ENCODE peak calls at places on chromosomes 3 and 15, in four cellular contexts. M, R, O and S are unnamed samples.

GRCh38 chr15:26738996-26739395 is 33.9 kb downstream of the GABRB3 start:
- DNase-seq in M (no peak), R (no peak), O (no peak), S (no peak)

GRCh38 chr3:82130056-82130455 is 368.6 kb upstream of the GBE1 start:
- DNase-seq in M (no peak), R (no peak), O (peak; percentile 1), S (no peak)

GRCh38 chr3:42804831-42805821 is 836 bp upstream of the HIGD1A start:
- DNase-seq in M (peak; percentile 82), R (peak; percentile 21), O (peak; percentile 67), S (peak; percentile 67)

GRCh38 chr3:49412632-49413337 is 562 bp downstream of the TCTA start:
- DNase-seq in M (no peak), R (no peak), O (no peak), S (no peak)

GRCh38 chr3:161560006-161560637 is 63.5 kb downstream of the OTOL1 start:
- DNase-seq in M (peak; percentile 28), R (peak; percentile 34), O (peak; percentile 15), S (peak; percentile 89)

GRCh38 chr15:80885180-80885579 is 104.4 kb downstream of the MESD start:
- DNase-seq in M (no peak), R (no peak), O (no peak), S (no peak)

GRCh38 chr15:33135355-33135781 is 59.1 kb downstream of the FMN1 start:
- DNase-seq in M (no peak), R (no peak), O (no peak), S (no peak)

GRCh38 chr3:125079675-125080045 is 23.9 kb upstream of the HEG1 start:
- DNase-seq in M (peak; percentile 38), R (no peak), O (no peak), S (no peak)

GRCh38 chr3:354433-354832 is 157.9 kb downstream of the CHL1 start:
- DNase-seq in M (peak; percentile 56), R (peak; percentile 35), O (peak; percentile 61), S (peak; percentile 73)

GRCh38 chr15:87207251-87207650 is 1049.3 kb downstream of the NTRK3 start:
- DNase-seq in M (no peak), R (no peak), O (no peak), S (no peak)

GRCh38 chr3:37811625-37812356 is 49.9 kb upstream of the CTDSPL start:
- DNase-seq in M (no peak), R (no peak), O (no peak), S (no peak)

GRCh38 chr3:70506775-70507174 is 194.3 kb upstream of the MDFIC2 start:
- DNase-seq in M (no peak), R (no peak), O (no peak), S (no peak)

GRCh38 chr3:171788546-171789351 is 21.5 kb downstream of the PLD1 start:
- DNase-seq in M (peak; percentile 63), R (no peak), O (peak; percentile 46), S (no peak)

GRCh38 chr3:37892917-37893595 is 31.4 kb downstream of the CTDSPL start:
- DNase-seq in M (peak; percentile 85), R (peak; percentile 8), O (no peak), S (no peak)

GRCh38 chr3:194136519-194137313 is 768 bp downstream of the HES1 start:
- DNase-seq in M (peak; percentile 14), R (peak; percentile 56), O (peak; percentile 63), S (peak; percentile 74)

DNA sequence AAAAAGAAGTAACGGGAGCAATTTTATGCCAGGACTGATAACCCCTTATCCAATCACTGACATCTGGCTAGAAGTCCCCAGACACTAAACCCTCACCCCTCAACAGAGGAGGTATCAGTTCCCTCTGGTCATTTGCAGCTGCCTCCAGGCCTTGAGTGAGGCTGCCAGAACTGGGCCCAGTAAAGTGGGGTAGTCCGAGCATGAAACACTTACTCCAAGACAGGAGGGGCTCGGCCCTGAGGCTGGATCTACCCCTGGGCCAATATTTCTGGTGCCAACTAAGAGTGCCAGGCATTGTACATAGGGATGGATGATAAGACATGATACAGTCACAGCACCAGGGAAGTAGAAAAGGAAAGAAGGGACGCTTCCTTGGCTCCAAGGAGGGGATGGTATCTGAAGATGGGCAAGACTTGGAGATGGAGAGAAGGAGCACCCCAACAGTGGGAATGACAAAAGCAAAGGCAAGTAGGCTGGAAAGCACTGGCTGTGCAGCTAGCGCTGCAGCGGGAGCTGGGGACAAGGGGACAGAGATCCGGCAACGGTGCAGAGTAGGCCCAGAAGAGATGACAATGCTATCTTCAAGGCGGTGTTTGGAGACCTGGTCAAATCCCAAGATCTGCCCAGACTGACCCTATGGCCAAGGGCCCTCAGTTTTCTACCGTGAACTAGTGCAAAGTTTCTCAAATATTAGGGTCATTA is 2.2 kb downstream of the XXYLT1 start:
- DNase-seq in M (no peak), R (no peak), O (no peak), S (no peak)
- H3K4me2 ChIP-seq in M (peak overlapping the region; percentile 90), R (peak overlapping the region; percentile 99), O (peak overlapping the region; percentile 76), S (peak overlapping the region; percentile 98)

DNA sequence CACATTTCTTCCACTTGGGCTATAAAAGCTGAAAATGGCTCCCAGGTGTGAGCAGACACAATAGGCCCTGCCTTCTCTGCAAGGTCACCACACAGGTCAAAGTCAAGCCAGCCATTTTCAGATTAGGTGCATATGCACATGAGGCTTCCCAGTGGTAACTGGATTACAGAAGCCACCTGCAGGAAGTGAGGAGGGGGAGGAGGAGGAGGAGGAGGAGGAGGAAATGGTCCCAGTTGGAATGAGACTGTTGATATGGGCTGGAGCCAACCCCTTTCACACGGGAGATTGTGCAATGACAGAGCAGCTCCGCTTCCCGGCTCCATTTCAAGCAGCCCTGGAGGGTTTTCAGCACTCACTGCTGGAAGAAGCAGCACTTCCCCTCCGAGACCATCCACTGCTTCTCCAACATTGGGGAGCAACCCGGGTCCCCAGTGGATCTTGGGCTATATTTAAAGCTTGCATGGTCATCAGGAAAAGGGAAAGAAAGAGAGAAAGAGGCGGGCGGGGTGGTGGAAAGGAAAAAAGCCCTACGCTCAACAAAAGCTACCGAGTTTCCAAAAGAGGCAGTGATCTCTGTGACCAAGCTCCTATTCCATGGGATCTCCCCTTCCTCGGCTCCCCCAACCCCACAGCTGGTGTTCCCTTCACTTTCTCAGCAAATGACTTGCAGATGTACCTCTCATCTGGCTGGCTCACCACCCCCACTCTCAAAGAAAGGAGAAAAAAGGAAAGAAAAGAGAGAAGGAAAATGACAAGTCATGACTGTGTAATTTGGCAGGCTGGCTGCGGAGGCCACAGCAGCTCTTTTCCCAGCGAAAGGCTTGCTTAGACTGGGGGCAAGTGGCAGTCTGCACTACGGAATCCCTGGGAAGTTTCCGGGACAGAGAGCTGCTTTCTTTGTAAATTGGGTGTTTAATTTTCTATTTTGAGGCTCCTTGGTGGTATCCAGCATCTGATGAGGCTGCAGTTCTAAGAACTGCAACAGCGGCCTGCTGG is 58.3 kb downstream of the LRIG1 start:
- DNase-seq in M (peak; percentile 75), R (no peak), O (peak; percentile 2), S (peak; percentile 94)
- TF ChIP-seq REST in M (no peak), R (no peak), O (no peak), S (no peak)

DNA sequence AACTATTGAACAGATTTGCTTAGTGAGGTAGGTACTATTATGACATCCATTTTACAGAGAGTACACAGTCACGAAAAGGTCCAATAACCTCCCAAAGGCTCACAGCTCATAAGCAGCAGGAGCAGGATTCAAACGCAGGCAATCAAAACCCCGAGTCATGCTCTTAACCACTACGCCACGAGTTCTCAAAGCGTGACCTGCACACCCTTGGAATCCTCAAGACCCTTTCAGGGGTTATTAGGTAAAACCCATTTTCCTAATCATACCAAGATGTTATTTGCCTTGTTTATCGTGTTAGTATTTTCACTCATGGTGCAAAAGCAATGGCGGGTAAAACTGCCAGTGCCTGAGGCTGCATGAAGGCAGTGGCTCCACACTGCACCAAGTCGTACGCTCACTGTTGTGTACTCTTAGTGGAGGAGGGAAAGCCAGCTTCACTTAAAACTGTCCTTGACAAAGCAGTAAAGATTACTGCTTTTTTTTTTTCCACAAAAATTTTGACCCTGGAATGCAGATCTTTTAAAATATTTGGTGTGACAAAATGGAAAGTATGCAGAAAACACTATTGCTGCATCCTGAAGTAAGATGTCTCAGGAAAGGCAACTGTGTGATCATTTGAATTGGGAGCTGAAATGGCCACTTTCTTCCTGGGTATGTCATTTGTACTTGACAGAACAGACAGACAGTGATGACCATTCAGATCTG is 96.1 kb downstream of the IGF2BP2 start:
- DNase-seq in M (no peak), R (no peak), O (peak; percentile 40), S (no peak)
- H3K79me2 ChIP-seq in M (peaks cover 91% of the 10 kb centered on the region), R (peaks cover 92% of the 10 kb centered on the region), O (peaks cover 59% of the 10 kb centered on the region), S (peaks cover 100% of the 10 kb centered on the region)

DNA sequence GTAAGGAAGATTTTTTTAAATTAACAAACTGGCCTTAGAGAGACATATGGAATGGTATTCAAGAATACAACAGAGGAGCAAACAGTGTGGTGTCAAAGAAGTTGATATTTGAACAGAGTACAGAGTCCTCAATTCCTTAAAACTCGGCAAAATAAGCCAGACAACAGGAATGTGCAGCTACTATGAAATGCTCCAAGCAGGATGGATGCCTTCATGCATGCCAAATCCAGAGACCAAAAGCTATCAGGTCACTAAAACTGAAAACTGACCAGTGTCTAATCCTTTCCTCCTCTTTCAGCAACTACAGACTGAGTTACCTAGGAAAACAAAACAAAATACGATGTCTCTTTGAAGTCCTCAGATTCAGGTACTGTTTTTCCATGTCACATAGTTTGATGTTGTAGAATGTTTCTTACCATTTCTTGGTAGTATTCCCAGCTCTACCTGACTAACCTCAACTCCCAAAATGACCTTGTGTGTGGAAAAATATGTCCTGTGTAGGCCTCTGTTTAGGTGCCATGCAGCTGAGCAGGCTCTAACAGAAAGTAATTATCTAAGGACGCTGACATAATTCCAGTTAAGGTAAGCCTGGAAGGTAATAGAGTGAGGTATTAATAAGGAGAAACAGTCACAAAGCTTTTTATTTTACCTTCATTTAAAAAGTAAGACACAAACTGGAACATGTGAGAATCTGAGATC is 46.9 kb downstream of the TBL1XR1 start:
- DNase-seq in M (peak; percentile 59), R (no peak), O (no peak), S (no peak)
- H3K4me2 ChIP-seq in M (peak overlapping the region; percentile 60), R (peak overlapping the region; percentile 46), O (peak overlapping the region; percentile 42), S (no peak overlapping the region)

GRCh38 chr3:97177242-97177641 is 362.8 kb downstream of the EPHA6 start:
- DNase-seq in M (no peak), R (no peak), O (no peak), S (no peak)
- TF ChIP-seq REST in M (no peak), R (no peak), O (no peak), S (peak; percentile 16)

GRCh38 chr3:141547791-141548190 is 61.0 kb downstream of the RASA2 start:
- DNase-seq in M (no peak), R (no peak), O (no peak), S (no peak)

GRCh38 chr3:141553055-141553454 is 66.2 kb downstream of the RASA2 start:
- DNase-seq in M (no peak), R (no peak), O (no peak), S (no peak)

GRCh38 chr3:141546586-141546985 is 59.8 kb downstream of the RASA2 start:
- DNase-seq in M (no peak), R (no peak), O (no peak), S (no peak)

GRCh38 chr3:141552440-141552991 is 65.7 kb downstream of the RASA2 start:
- DNase-seq in M (no peak), R (no peak), O (no peak), S (no peak)

DNA sequence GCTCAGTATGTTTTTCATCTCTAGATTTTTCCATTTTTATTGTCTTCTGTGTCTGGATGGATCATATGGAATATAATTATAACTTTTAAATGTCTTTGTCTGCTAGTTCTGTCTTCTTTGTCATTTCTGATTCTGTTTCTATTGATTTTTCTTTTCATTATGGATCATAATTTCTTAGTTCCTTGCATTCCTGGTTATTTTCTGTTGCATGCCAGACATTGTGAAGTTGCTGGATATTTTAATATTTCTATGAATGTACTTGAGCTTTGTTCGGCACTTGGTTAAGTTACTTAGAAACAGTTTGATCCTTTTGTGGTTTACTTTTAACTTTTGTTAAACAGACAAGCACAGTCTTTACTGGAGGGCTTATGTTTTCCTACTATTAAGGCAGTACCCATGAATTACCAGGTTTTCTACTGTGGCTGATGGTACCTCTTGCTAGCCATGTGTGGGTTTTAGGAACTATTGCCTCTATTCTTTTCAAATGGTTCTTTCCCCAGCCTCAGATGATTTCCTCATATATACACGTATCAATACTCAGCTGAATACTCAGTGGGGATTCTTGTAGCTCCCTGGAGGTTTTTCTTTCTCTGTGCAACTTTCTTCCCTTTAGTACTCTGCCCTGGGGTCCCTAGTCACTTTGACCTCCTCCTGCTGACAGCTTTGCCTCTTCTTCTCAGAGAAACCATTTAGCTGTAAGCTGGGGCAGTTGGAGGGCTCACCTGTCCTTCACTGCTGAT is 64.3 kb downstream of the RASA2 start:
- DNase-seq in M (no peak), R (no peak), O (no peak), S (no peak)
- H3K79me2 ChIP-seq in M (no peaks in the 10 kb centered on the region), R (peaks cover 18% of the 10 kb centered on the region), O (no peaks in the 10 kb centered on the region), S (peaks cover 4% of the 10 kb centered on the region)